ENCODE peak calls at places on chromosome 4, in seven cellular contexts. P is anterior cingulate cortex; U is stimulated activated CD8-positive, alpha-beta memory T cell treated with anti-CD3 and anti-CD28 coated beads, Interleukin-7, amount 100 ng/mL, for 1 hour; Z is activated CD4-positive, alpha-beta T cell treated with anti-CD3 and anti-CD28 coated beads for 4 hours; W is ureter; C is HFF-Myc; E is SW480. X is an unnamed sample.

GRCh38 chr4:5165419-5166369 is 114.4 kb downstream of the STK32B start:
- DNase-seq in E (peak), Z (no peak), W (no peak), C (peak), U (no peak), P (no peak), X (no peak)

GRCh38 chr4:535181-535923 is 36.3 kb downstream of the PIGG start:
- DNase-seq in U (no peak), Z (no peak), C (no peak), E (no peak), W (no peak), P (no peak), X (no peak)

GRCh38 chr4:83269256-83269655 is 15.3 kb downstream of the COQ2 start:
- DNase-seq in Z (no peak), P (no peak), W (no peak), E (no peak), U (no peak), C (no peak), X (no peak)

GRCh38 chr4:140242357-140243284 is 88.6 kb upstream of the MAML3 start:
- DNase-seq in U (no peak), W (no peak), C (no peak), E (no peak), Z (no peak), P (no peak), X (no peak)

GRCh38 chr4:148443550-148444295 is 1.5 kb upstream of the NR3C2 start:
- DNase-seq in Z (peak), W (peak), E (no peak), P (peak), U (no peak), C (no peak), X (peak)

GRCh38 chr4:78517050-78517652 is 34.4 kb upstream of the ANXA3 start:
- DNase-seq in E (peak), C (peak), Z (no peak), P (no peak), U (no peak), W (no peak), X (no peak)

GRCh38 chr4:176794651-176795050 is 1.9 kb upstream of the VEGFC start:
- DNase-seq in Z (no peak), U (no peak), E (no peak), C (no peak), W (no peak), P (no peak), X (no peak)

GRCh38 chr4:20532096-20532495 is 168.2 kb upstream of the PACRGL start:
- DNase-seq in E (no peak), C (no peak), Z (no peak), U (no peak), W (no peak), P (no peak), X (no peak)

GRCh38 chr4:168647976-168648375 is 151.1 kb downstream of the PALLD start:
- DNase-seq in P (no peak), U (no peak), Z (no peak), C (no peak), W (no peak), E (no peak), X (no peak)

GRCh38 chr4:11748169-11748872 is 319.6 kb upstream of the HS3ST1 start:
- DNase-seq in C (peak), W (no peak), U (no peak), Z (no peak), E (peak), P (no peak), X (no peak)

GRCh38 chr4:101158136-101158485 is 189.2 kb downstream of the PPP3CA start:
- DNase-seq in Z (no peak), W (no peak), U (no peak), P (peak), C (no peak), E (no peak), X (no peak)

GRCh38 chr4:88166608-88167007 is 8.2 kb upstream of the ABCG2 start:
- DNase-seq in C (no peak), E (no peak), Z (no peak), W (no peak), P (no peak), U (no peak), X (no peak)

GRCh38 chr4:157514711-157515110 is 294.2 kb downstream of the GRIA2 start:
- DNase-seq in C (no peak), P (no peak), E (no peak), Z (no peak), W (no peak), U (no peak), X (no peak)